ENCODE peak calls at places on chromosome 20, in six cellular contexts. N is fibroblast of mammary gland; Y is left cardiac atrium; O is GM12865; P is effector CD8-positive, alpha-beta T cell; T is pancreas. R is an unnamed sample.

GRCh38 chr20:50120935-50121693 is 8.2 kb upstream of the UBE2V1 start:
- DNase-seq in O (peak; percentile 66), Y (peak; percentile 64), T (peak; percentile 85), P (peak; percentile 29), N (peak; percentile 55), R (peak; percentile 44)

GRCh38 chr20:9112541-9113515 is 43.9 kb downstream of the PLCB4 start:
- DNase-seq in P (no peak), O (no peak), N (peak; percentile 42), T (no peak), Y (no peak), R (no peak)

GRCh38 chr20:43988451-43988850 is 73.8 kb downstream of the TOX2 start:
- DNase-seq in O (peak; percentile 53), Y (no peak), T (no peak), N (peak; percentile 11), P (no peak), R (no peak)

GRCh38 chr20:62263396-62263795 is 25.1 kb downstream of the OSBPL2 start:
- DNase-seq in P (no peak), Y (no peak), N (no peak), T (peak; percentile 21), O (no peak), R (no peak)

GRCh38 chr20:37475258-37475657 is 45.8 kb upstream of the NNAT start:
- DNase-seq in N (no peak), P (no peak), Y (no peak), O (no peak), T (no peak), R (no peak)

GRCh38 chr20:46694484-46694883 is 5.2 kb upstream of the TP53RK start:
- DNase-seq in T (no peak), Y (no peak), P (no peak), N (peak; percentile 78), O (peak; percentile 61), R (no peak)

GRCh38 chr20:7856756-7857155 is 83.5 kb downstream of the HAO1 start:
- DNase-seq in Y (no peak), O (no peak), P (no peak), N (peak; percentile 76), T (no peak), R (no peak)

GRCh38 chr20:63100926-63101699 is 94.3 kb upstream of the BHLHE23 start:
- DNase-seq in N (no peak), P (no peak), T (peak; percentile 49), Y (peak; percentile 9), O (no peak), R (no peak)

GRCh38 chr20:12687476-12687875 is 321.3 kb upstream of the SPTLC3 start:
- DNase-seq in T (no peak), N (no peak), Y (no peak), P (no peak), O (no peak), R (no peak)

GRCh38 chr20:53934421-53935352 is 135.7 kb downstream of the BCAS1 start:
- DNase-seq in N (peak; percentile 86), O (peak; percentile 86), P (no peak), Y (peak; percentile 57), T (no peak), R (peak; percentile 40)

GRCh38 chr20:36370991-36371390 is 64.9 kb downstream of the DLGAP4 start:
- DNase-seq in N (no peak), T (no peak), Y (no peak), O (no peak), P (no peak), R (no peak)

GRCh38 chr20:43040427-43040826 is 149.3 kb downstream of the PTPRT start:
- DNase-seq in T (no peak), N (no peak), P (no peak), O (peak; percentile 15), Y (no peak), R (no peak)

GRCh38 chr20:57663241-57663640 is 43.0 kb upstream of the ZBP1 start:
- DNase-seq in N (no peak), P (no peak), O (no peak), T (peak; percentile 35), Y (peak; percentile 7), R (no peak)

GRCh38 chr20:14820771-14821170 is 483.4 kb upstream of the FLRT3 start:
- DNase-seq in P (no peak), T (no peak), O (no peak), Y (no peak), N (no peak), R (no peak)

GRCh38 chr20:22916121-22916842 is 118.8 kb upstream of the SSTR4 start:
- DNase-seq in N (no peak), T (no peak), P (no peak), O (no peak), Y (no peak), R (no peak)

GRCh38 chr20:50519036-50519780 is 9.0 kb downstream of the PTPN1 start:
- DNase-seq in Y (no peak), N (no peak), P (no peak), T (no peak), O (peak; percentile 59), R (no peak)

GRCh38 chr20:32327087-32327681 is 30.9 kb upstream of the ASXL1 start:
- DNase-seq in Y (peak; percentile 40), P (no peak), T (no peak), O (no peak), N (peak; percentile 51), R (no peak)

GRCh38 chr20:36888880-36889516 is 13.1 kb downstream of the TLDC2 start:
- DNase-seq in O (no peak), Y (no peak), T (peak; percentile 42), P (no peak), N (no peak), R (no peak)

GRCh38 chr20:6178537-6178936 is 55.7 kb upstream of the FERMT1 start:
- DNase-seq in T (no peak), N (peak; percentile 34), O (no peak), Y (no peak), P (no peak), R (no peak)

GRCh38 chr20:17680128-17680835 is 1.8 kb downstream of the RRBP1 start:
- DNase-seq in P (no peak), Y (peak; percentile 71), T (peak; percentile 80), N (peak; percentile 86), O (no peak), R (no peak)

GRCh38 chr20:37919389-37920040 is 16.6 kb downstream of the VSTM2L start:
- DNase-seq in N (no peak), T (no peak), O (no peak), Y (no peak), P (no peak), R (no peak)